ENCODE peak calls at places on chromosomes 2 and 18, in eight cellular contexts. D is Kasumi-1; R is retina; Y is stimulated activated CD8-positive, alpha-beta memory T cell treated with anti-CD3 and anti-CD28 coated beads, Interleukin-7, amount 100 ng/mL, for 1 hour; V is BE2C; E is GM04504; U is NCI-H774; W is NCI-H1105. T is an unnamed sample.

GRCh38 chr2:220228310-220229006 is 601.0 kb downstream of the SLC4A3 start:
- DNase-seq in U (no peak), D (no peak), Y (no peak), R (no peak), W (no peak), E (peak), V (no peak), T (no peak)

GRCh38 chr2:239936838-239937581 is 88.1 kb downstream of the NDUFA10 start:
- DNase-seq in E (no peak), D (no peak), Y (no peak), R (no peak), V (no peak), W (no peak), U (no peak), T (no peak)

GRCh38 chr2:174846941-174847938 is 83.0 kb upstream of the CHRNA1 start:
- DNase-seq in R (peak), Y (no peak), V (peak), U (no peak), W (no peak), E (peak), D (no peak), T (no peak)

GRCh38 chr2:98589489-98589888 is 18.8 kb downstream of the COA5 start:
- DNase-seq in R (no peak), V (no peak), W (no peak), E (no peak), D (no peak), U (no peak), Y (no peak), T (no peak)

GRCh38 chr2:61750624-61751023 is 103.2 kb downstream of the FAM161A start:
- DNase-seq in W (no peak), Y (no peak), R (no peak), U (no peak), V (no peak), E (no peak), D (no peak), T (no peak)

GRCh38 chr2:75592028-75592427 is 31.3 kb upstream of the EVA1A start:
- DNase-seq in U (peak), V (no peak), Y (no peak), R (no peak), W (no peak), D (no peak), E (no peak), T (no peak)

GRCh38 chr2:4898706-4899105 is 793.5 kb upstream of the SOX11 start:
- DNase-seq in V (no peak), Y (no peak), W (no peak), U (no peak), R (no peak), D (no peak), E (no peak), T (no peak)

GRCh38 chr2:169361706-169362345 is 508 bp downstream of the LRP2 start:
- DNase-seq in V (no peak), E (no peak), D (no peak), W (no peak), Y (no peak), R (peak), U (no peak), T (no peak)

GRCh38 chr2:227612546-227613271 is 1.9 kb downstream of the SCYGR3 start:
- DNase-seq in E (no peak), V (no peak), D (no peak), W (peak), Y (no peak), R (no peak), U (peak), T (no peak)

GRCh38 chr2:10635430-10635829 is 54.3 kb downstream of the NOL10 start:
- DNase-seq in R (no peak), Y (no peak), U (no peak), W (no peak), D (no peak), V (no peak), E (no peak), T (no peak)

GRCh38 chr18:79680100-79680879 is 687 bp downstream of the CTDP1 start:
- DNase-seq in R (peak), W (no peak), Y (no peak), U (no peak), V (no peak), D (peak), E (peak), T (no peak)

GRCh38 chr18:45874501-45875184 is 49.2 kb downstream of the SIGLEC15 start:
- DNase-seq in W (no peak), R (no peak), E (peak), D (no peak), V (peak), U (no peak), Y (no peak), T (no peak)

GRCh38 chr2:128301501-128301966 is 17.1 kb downstream of the HS6ST1 start:
- DNase-seq in E (peak), R (no peak), D (no peak), W (no peak), U (no peak), Y (no peak), V (no peak), T (no peak)

GRCh38 chr2:48496867-48497266 is 33.1 kb upstream of the STON1 start:
- DNase-seq in Y (no peak), U (no peak), D (no peak), V (no peak), E (peak), W (no peak), R (no peak), T (no peak)

GRCh38 chr18:58432050-58432727 is 196.7 kb downstream of the ALPK2 start:
- DNase-seq in V (no peak), Y (no peak), D (no peak), U (no peak), E (no peak), W (no peak), R (no peak), T (no peak)

GRCh38 chr2:26528870-26529269 is 50.9 kb upstream of the OTOF start:
- DNase-seq in E (no peak), W (no peak), Y (no peak), V (no peak), U (no peak), D (no peak), R (no peak), T (no peak)

GRCh38 chr2:182980652-182981051 is 57.6 kb downstream of the NCKAP1 start:
- DNase-seq in D (no peak), R (no peak), E (no peak), V (no peak), W (no peak), U (no peak), Y (no peak), T (no peak)

GRCh38 chr2:8850845-8851244 is 13.4 kb upstream of the KIDINS220 start:
- DNase-seq in Y (no peak), U (no peak), V (no peak), R (no peak), D (no peak), W (no peak), E (no peak), T (no peak)

GRCh38 chr2:62485780-62486765 is 19.9 kb downstream of the TMEM17 start:
- DNase-seq in E (no peak), W (no peak), U (no peak), V (no peak), D (no peak), R (no peak), Y (no peak), T (no peak)

GRCh38 chr2:204491528-204491927 is 53.7 kb upstream of the PARD3B start:
- DNase-seq in U (no peak), D (no peak), W (peak), E (no peak), V (peak), R (no peak), Y (no peak), T (no peak)

GRCh38 chr2:44956841-44957240 is 15.3 kb downstream of the SIX3 start:
- DNase-seq in D (no peak), E (no peak), W (no peak), U (no peak), Y (no peak), V (no peak), R (no peak), T (no peak)

GRCh38 chr2:71545572-71546274 is 92.4 kb downstream of the DYSF start:
- DNase-seq in Y (no peak), R (peak), U (peak), V (peak), E (no peak), W (peak), D (peak), T (peak)

GRCh38 chr2:113894156-113894743 is 4.4 kb downstream of the ACTR3 start:
- DNase-seq in E (peak), D (peak), R (no peak), W (no peak), V (no peak), Y (no peak), U (no peak), T (no peak)

GRCh38 chr2:239181601-239182471 is 219.0 kb downstream of the HDAC4 start:
- DNase-seq in D (no peak), R (peak), V (no peak), U (no peak), E (no peak), Y (no peak), W (peak), T (peak)

GRCh38 chr2:74300506-74300905 is 42.7 kb downstream of the SLC4A5 start:
- DNase-seq in R (no peak), U (no peak), E (no peak), W (no peak), V (no peak), D (no peak), Y (no peak), T (no peak)

GRCh38 chr2:96848264-96848663 is 4.4 kb upstream of the ANKRD23 start:
- DNase-seq in Y (no peak), D (no peak), V (no peak), R (peak), W (no peak), E (no peak), U (no peak), T (no peak)

GRCh38 chr2:101899871-101900270 is 91.9 kb upstream of the IL1R2 start:
- DNase-seq in W (no peak), E (no peak), Y (no peak), U (no peak), D (no peak), R (no peak), V (no peak), T (no peak)

GRCh38 chr2:5693288-5694015 is 1.3 kb downstream of the SOX11 start:
- DNase-seq in W (peak), U (no peak), Y (no peak), V (no peak), D (no peak), R (peak), E (no peak), T (no peak)

GRCh38 chr18:79339094-79339908 is 56.4 kb upstream of the NFATC1 start:
- DNase-seq in R (no peak), U (no peak), W (no peak), Y (no peak), V (no peak), D (no peak), E (no peak), T (no peak)

T was measured in ovary.